ENCODE peak calls at places on chromosomes 6 and 20, in nine cellular contexts. One of them, this sample, is unnamed. For H3K4me1, the result is how much of the 10 kb centered on the place peaks cover.

GRCh38 chr20:45959956-45960630 is 11.9 kb downstream of the ZNF335 start:
- DNase-seq in DND-41: no peak
- DNase-seq in SK-N-SH: no peak
- DNase-seq in ovary: peak
- DNase-seq in endodermal cell: peak
- DNase-seq in CD8-positive, alpha-beta memory T cell: no peak
- DNase-seq in uterus: no peak
- DNase-seq in psoas muscle: peak
- DNase-seq in ascending aorta: no peak
- DNase-seq in this sample: no peak

GRCh38 chr6:41462980-41463930 is 82.9 kb upstream of the FOXP4 start:
- DNase-seq in DND-41: no peak
- DNase-seq in SK-N-SH: peak
- DNase-seq in ovary: peak
- DNase-seq in endodermal cell: no peak
- DNase-seq in CD8-positive, alpha-beta memory T cell: no peak
- DNase-seq in uterus: peak
- DNase-seq in psoas muscle: peak
- DNase-seq in ascending aorta: peak
- DNase-seq in this sample: no peak

GRCh38 chr20:58826271-58826670 is 24.4 kb downstream of the GNAS-AS1 start:
- DNase-seq in DND-41: no peak
- DNase-seq in SK-N-SH: no peak
- DNase-seq in ovary: no peak
- DNase-seq in endodermal cell: no peak
- DNase-seq in CD8-positive, alpha-beta memory T cell: no peak
- DNase-seq in uterus: no peak
- DNase-seq in psoas muscle: no peak
- DNase-seq in ascending aorta: no peak
- DNase-seq in this sample: no peak

GRCh38 chr6:43957273-43957672 is 170.0 kb downstream of the MRPL14 start:
- DNase-seq in DND-41: no peak
- DNase-seq in SK-N-SH: no peak
- DNase-seq in ovary: no peak
- DNase-seq in endodermal cell: no peak
- DNase-seq in CD8-positive, alpha-beta memory T cell: no peak
- DNase-seq in uterus: no peak
- DNase-seq in psoas muscle: no peak
- DNase-seq in ascending aorta: no peak
- DNase-seq in this sample: no peak

GRCh38 chr6:34182751-34183531 is 37.1 kb upstream of the GRM4 start:
- DNase-seq in DND-41: peak
- DNase-seq in SK-N-SH: no peak
- DNase-seq in ovary: no peak
- DNase-seq in endodermal cell: no peak
- DNase-seq in CD8-positive, alpha-beta memory T cell: peak
- DNase-seq in uterus: no peak
- DNase-seq in psoas muscle: no peak
- DNase-seq in ascending aorta: peak
- DNase-seq in this sample: peak

GRCh38 chr6:97288188-97288587 is 5.2 kb upstream of the MMS22L start:
- DNase-seq in DND-41: no peak
- DNase-seq in SK-N-SH: no peak
- DNase-seq in ovary: no peak
- DNase-seq in endodermal cell: no peak
- DNase-seq in CD8-positive, alpha-beta memory T cell: no peak
- DNase-seq in uterus: no peak
- DNase-seq in psoas muscle: no peak
- DNase-seq in ascending aorta: no peak
- DNase-seq in this sample: no peak

GRCh38 chr6:29737707-29738630 is 14.7 kb downstream of the HLA-F start:
- DNase-seq in DND-41: peak
- DNase-seq in SK-N-SH: peak
- DNase-seq in ovary: peak
- DNase-seq in endodermal cell: peak
- DNase-seq in CD8-positive, alpha-beta memory T cell: peak
- DNase-seq in uterus: peak
- DNase-seq in psoas muscle: peak
- DNase-seq in ascending aorta: no peak
- DNase-seq in this sample: peak

GRCh38 chr6:96899599-96899998 is 1.9 kb upstream of the NDUFAF4 start:
- DNase-seq in DND-41: no peak
- DNase-seq in SK-N-SH: no peak
- DNase-seq in ovary: no peak
- DNase-seq in endodermal cell: no peak
- DNase-seq in CD8-positive, alpha-beta memory T cell: no peak
- DNase-seq in uterus: no peak
- DNase-seq in psoas muscle: no peak
- DNase-seq in ascending aorta: no peak
- DNase-seq in this sample: no peak

GRCh38 chr6:122033564-122034181 is 365.8 kb upstream of the HSF2 start:
- DNase-seq in DND-41: no peak
- DNase-seq in SK-N-SH: peak
- DNase-seq in ovary: no peak
- DNase-seq in endodermal cell: peak
- DNase-seq in CD8-positive, alpha-beta memory T cell: no peak
- DNase-seq in uterus: no peak
- DNase-seq in psoas muscle: no peak
- DNase-seq in ascending aorta: no peak
- DNase-seq in this sample: no peak

GRCh38 chr20:58109126-58109880 is 119.2 kb downstream of the ANKRD60 start:
- DNase-seq in DND-41: no peak
- DNase-seq in SK-N-SH: no peak
- DNase-seq in ovary: no peak
- DNase-seq in endodermal cell: no peak
- DNase-seq in CD8-positive, alpha-beta memory T cell: no peak
- DNase-seq in uterus: no peak
- DNase-seq in psoas muscle: no peak
- DNase-seq in ascending aorta: no peak
- DNase-seq in this sample: no peak

GRCh38 chr6:75291744-75292143 is 7.2 kb upstream of the TMEM30A start:
- DNase-seq in DND-41: no peak
- DNase-seq in SK-N-SH: no peak
- DNase-seq in ovary: no peak
- DNase-seq in endodermal cell: no peak
- DNase-seq in CD8-positive, alpha-beta memory T cell: no peak
- DNase-seq in uterus: no peak
- DNase-seq in psoas muscle: no peak
- DNase-seq in ascending aorta: no peak
- DNase-seq in this sample: no peak

GRCh38 chr6:131914967-131915751 is 36.0 kb downstream of the CCN2 start:
- DNase-seq in DND-41: peak
- DNase-seq in SK-N-SH: peak
- DNase-seq in ovary: peak
- DNase-seq in endodermal cell: peak
- DNase-seq in CD8-positive, alpha-beta memory T cell: peak
- DNase-seq in uterus: peak
- DNase-seq in psoas muscle: no peak
- DNase-seq in ascending aorta: no peak
- DNase-seq in this sample: no peak

GRCh38 chr20:24961384-24962181 is 12.5 kb downstream of the CST7 start:
- DNase-seq in DND-41: no peak
- DNase-seq in SK-N-SH: no peak
- DNase-seq in ovary: peak
- DNase-seq in endodermal cell: peak
- DNase-seq in CD8-positive, alpha-beta memory T cell: no peak
- DNase-seq in uterus: no peak
- DNase-seq in psoas muscle: no peak
- DNase-seq in ascending aorta: no peak
- DNase-seq in this sample: no peak

DNA sequence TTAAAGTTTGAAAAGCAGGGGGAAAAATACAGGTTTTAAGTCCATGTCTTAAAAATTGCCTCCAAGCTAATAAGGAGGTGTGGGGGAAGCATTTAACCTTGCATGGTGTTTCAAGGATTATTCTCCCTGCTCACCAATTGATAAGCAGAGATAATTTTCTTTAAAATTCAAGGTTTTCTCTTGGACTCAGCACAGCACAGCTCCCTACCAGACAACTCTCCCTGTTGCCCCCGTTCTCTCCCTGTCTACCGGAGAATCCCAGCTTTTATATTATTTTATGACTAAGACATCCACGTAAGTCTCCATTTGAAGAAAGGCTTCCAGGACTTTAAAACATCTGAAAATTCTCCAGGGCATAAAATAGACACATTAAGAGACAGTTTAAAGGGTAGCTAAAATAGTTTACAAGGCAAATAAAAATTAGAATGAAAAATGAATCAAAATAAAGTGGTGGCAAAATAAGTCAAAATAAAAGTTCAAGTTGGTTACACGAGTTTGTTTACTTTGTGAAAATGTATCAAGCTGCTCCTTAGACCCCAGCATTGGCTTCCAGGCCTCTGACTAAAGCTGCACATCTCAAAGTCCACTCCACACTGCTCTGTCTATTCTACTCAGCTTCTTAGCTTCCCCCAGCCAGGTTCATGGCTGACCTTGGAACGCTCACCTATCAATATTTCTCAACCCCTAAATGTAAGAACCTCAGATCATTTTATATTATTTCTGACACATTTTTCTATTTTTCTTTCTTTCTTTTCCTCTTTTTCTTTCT is 188.6 kb upstream of the PLCB4 start:
- DNase-seq in DND-41: no peak
- DNase-seq in SK-N-SH: no peak
- DNase-seq in ovary: no peak
- DNase-seq in endodermal cell: no peak
- DNase-seq in CD8-positive, alpha-beta memory T cell: no peak
- DNase-seq in uterus: no peak
- DNase-seq in psoas muscle: no peak
- DNase-seq in ascending aorta: no peak
- DNase-seq in this sample: no peak
- H3K4me1 ChIP-seq in DND-41: under half
- H3K4me1 ChIP-seq in SK-N-SH: under half
- H3K4me1 ChIP-seq in ovary: under half
- H3K4me1 ChIP-seq in endodermal cell: under half
- H3K4me1 ChIP-seq in CD8-positive, alpha-beta memory T cell: under half
- H3K4me1 ChIP-seq in uterus: under half
- H3K4me1 ChIP-seq in psoas muscle: under half
- H3K4me1 ChIP-seq in ascending aorta: under half
- H3K4me1 ChIP-seq in this sample: under half

GRCh38 chr6:20732896-20733295 is 198.6 kb downstream of the CDKAL1 start:
- DNase-seq in DND-41: no peak
- DNase-seq in SK-N-SH: no peak
- DNase-seq in ovary: no peak
- DNase-seq in endodermal cell: no peak
- DNase-seq in CD8-positive, alpha-beta memory T cell: no peak
- DNase-seq in uterus: no peak
- DNase-seq in psoas muscle: no peak
- DNase-seq in ascending aorta: no peak
- DNase-seq in this sample: no peak
- H3K4me1 ChIP-seq in DND-41: under half
- H3K4me1 ChIP-seq in SK-N-SH: under half
- H3K4me1 ChIP-seq in ovary: under half
- H3K4me1 ChIP-seq in endodermal cell: under half
- H3K4me1 ChIP-seq in CD8-positive, alpha-beta memory T cell: under half
- H3K4me1 ChIP-seq in uterus: under half
- H3K4me1 ChIP-seq in psoas muscle: under half
- H3K4me1 ChIP-seq in ascending aorta: under half
- H3K4me1 ChIP-seq in this sample: under half

GRCh38 chr6:146890644-146891434 is 292.1 kb downstream of the ADGB start:
- DNase-seq in DND-41: no peak
- DNase-seq in SK-N-SH: no peak
- DNase-seq in ovary: no peak
- DNase-seq in endodermal cell: no peak
- DNase-seq in CD8-positive, alpha-beta memory T cell: no peak
- DNase-seq in uterus: no peak
- DNase-seq in psoas muscle: no peak
- DNase-seq in ascending aorta: no peak
- DNase-seq in this sample: no peak
- H3K4me1 ChIP-seq in DND-41: under half
- H3K4me1 ChIP-seq in SK-N-SH: under half
- H3K4me1 ChIP-seq in ovary: under half
- H3K4me1 ChIP-seq in endodermal cell: under half
- H3K4me1 ChIP-seq in CD8-positive, alpha-beta memory T cell: under half
- H3K4me1 ChIP-seq in uterus: under half
- H3K4me1 ChIP-seq in psoas muscle: under half
- H3K4me1 ChIP-seq in ascending aorta: under half
- H3K4me1 ChIP-seq in this sample: under half

GRCh38 chr20:1368448-1369199 is 24.2 kb downstream of the FKBP1A start:
- DNase-seq in DND-41: no peak
- DNase-seq in SK-N-SH: no peak
- DNase-seq in ovary: no peak
- DNase-seq in endodermal cell: no peak
- DNase-seq in CD8-positive, alpha-beta memory T cell: no peak
- DNase-seq in uterus: peak
- DNase-seq in psoas muscle: no peak
- DNase-seq in ascending aorta: no peak
- DNase-seq in this sample: no peak
- H3K4me1 ChIP-seq in DND-41: under half
- H3K4me1 ChIP-seq in SK-N-SH: under half
- H3K4me1 ChIP-seq in ovary: under half
- H3K4me1 ChIP-seq in endodermal cell: under half
- H3K4me1 ChIP-seq in CD8-positive, alpha-beta memory T cell: under half
- H3K4me1 ChIP-seq in uterus: under half
- H3K4me1 ChIP-seq in psoas muscle: under half
- H3K4me1 ChIP-seq in ascending aorta: under half
- H3K4me1 ChIP-seq in this sample: under half

GRCh38 chr6:156989159-156989806 is 212.1 kb downstream of the ARID1B start:
- DNase-seq in DND-41: no peak
- DNase-seq in SK-N-SH: no peak
- DNase-seq in ovary: no peak
- DNase-seq in endodermal cell: no peak
- DNase-seq in CD8-positive, alpha-beta memory T cell: no peak
- DNase-seq in uterus: no peak
- DNase-seq in psoas muscle: no peak
- DNase-seq in ascending aorta: no peak
- DNase-seq in this sample: no peak
- H3K4me1 ChIP-seq in DND-41: under half
- H3K4me1 ChIP-seq in SK-N-SH: under half
- H3K4me1 ChIP-seq in ovary: under half
- H3K4me1 ChIP-seq in endodermal cell: under half
- H3K4me1 ChIP-seq in CD8-positive, alpha-beta memory T cell: under half
- H3K4me1 ChIP-seq in uterus: under half
- H3K4me1 ChIP-seq in psoas muscle: under half
- H3K4me1 ChIP-seq in ascending aorta: under half
- H3K4me1 ChIP-seq in this sample: under half

DNA sequence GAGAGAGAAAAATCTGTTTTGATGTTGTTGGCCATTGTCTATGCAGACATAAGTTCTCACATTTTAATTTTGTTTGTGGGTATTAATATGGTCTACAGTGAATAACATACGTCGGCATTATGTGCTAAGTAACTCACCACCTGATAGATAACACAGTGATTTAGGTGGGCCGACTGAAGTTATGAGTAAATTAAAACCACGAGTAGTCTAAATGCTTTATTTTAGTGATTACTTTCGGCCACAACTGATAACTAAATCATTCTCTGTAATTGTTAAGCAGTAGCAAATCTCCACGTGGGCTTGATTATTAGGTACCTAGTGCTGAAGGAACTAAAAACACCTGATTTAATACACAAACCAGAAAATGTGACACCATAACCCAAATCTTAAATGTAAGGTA is 1.2 kb downstream of the DOP1A start:
- DNase-seq in DND-41: no peak
- DNase-seq in SK-N-SH: no peak
- DNase-seq in ovary: no peak
- DNase-seq in endodermal cell: no peak
- DNase-seq in CD8-positive, alpha-beta memory T cell: no peak
- DNase-seq in uterus: no peak
- DNase-seq in psoas muscle: no peak
- DNase-seq in ascending aorta: no peak
- DNase-seq in this sample: no peak
- H3K4me1 ChIP-seq in DND-41: half or more
- H3K4me1 ChIP-seq in SK-N-SH: under half
- H3K4me1 ChIP-seq in ovary: under half
- H3K4me1 ChIP-seq in endodermal cell: under half
- H3K4me1 ChIP-seq in CD8-positive, alpha-beta memory T cell: under half
- H3K4me1 ChIP-seq in uterus: under half
- H3K4me1 ChIP-seq in psoas muscle: under half
- H3K4me1 ChIP-seq in ascending aorta: under half
- H3K4me1 ChIP-seq in this sample: under half

GRCh38 chr6:154298297-154298696 is 58.3 kb downstream of the IPCEF1 start:
- DNase-seq in DND-41: no peak
- DNase-seq in SK-N-SH: no peak
- DNase-seq in ovary: no peak
- DNase-seq in endodermal cell: no peak
- DNase-seq in CD8-positive, alpha-beta memory T cell: no peak
- DNase-seq in uterus: no peak
- DNase-seq in psoas muscle: no peak
- DNase-seq in ascending aorta: no peak
- DNase-seq in this sample: peak
- H3K4me1 ChIP-seq in DND-41: under half
- H3K4me1 ChIP-seq in SK-N-SH: under half
- H3K4me1 ChIP-seq in ovary: under half
- H3K4me1 ChIP-seq in endodermal cell: under half
- H3K4me1 ChIP-seq in CD8-positive, alpha-beta memory T cell: under half
- H3K4me1 ChIP-seq in uterus: under half
- H3K4me1 ChIP-seq in psoas muscle: under half
- H3K4me1 ChIP-seq in ascending aorta: under half
- H3K4me1 ChIP-seq in this sample: under half